ENCODE peak calls at places on chromosomes 6 and 20, in nine cellular contexts. One of them, this sample, is unnamed. For H3K9me3, the result is how much of the 10 kb centered on the place peaks cover.

GRCh38 chr6:37347177-37348145 is 6.3 kb upstream of the RNF8 start:
- DNase-seq in adrenal gland: no peak
- DNase-seq in HCT116: no peak
- DNase-seq in Peyer's patch: no peak
- DNase-seq in stomach: no peak
- DNase-seq in suprapubic skin: no peak
- DNase-seq in tibial nerve: no peak
- DNase-seq in heart left ventricle: no peak
- DNase-seq in A549: no peak
- DNase-seq in this sample: no peak

GRCh38 chr6:150118208-150118607 is 24.6 kb upstream of the PPP1R14C start:
- DNase-seq in adrenal gland: no peak
- DNase-seq in HCT116: no peak
- DNase-seq in Peyer's patch: no peak
- DNase-seq in stomach: no peak
- DNase-seq in suprapubic skin: no peak
- DNase-seq in tibial nerve: no peak
- DNase-seq in heart left ventricle: no peak
- DNase-seq in A549: no peak
- DNase-seq in this sample: no peak

GRCh38 chr20:24987873-24988835 is 4.4 kb downstream of the APMAP start:
- DNase-seq in adrenal gland: no peak
- DNase-seq in HCT116: no peak
- DNase-seq in Peyer's patch: peak
- DNase-seq in stomach: peak
- DNase-seq in suprapubic skin: peak
- DNase-seq in tibial nerve: no peak
- DNase-seq in heart left ventricle: peak
- DNase-seq in A549: no peak
- DNase-seq in this sample: no peak

GRCh38 chr6:4941782-4942672 is 61.8 kb downstream of the RPP40 start:
- DNase-seq in adrenal gland: peak
- DNase-seq in HCT116: peak
- DNase-seq in Peyer's patch: no peak
- DNase-seq in stomach: no peak
- DNase-seq in suprapubic skin: no peak
- DNase-seq in tibial nerve: no peak
- DNase-seq in heart left ventricle: no peak
- DNase-seq in A549: peak
- DNase-seq in this sample: no peak

GRCh38 chr20:38024496-38024895 is 8.8 kb downstream of the TTI1 start:
- DNase-seq in adrenal gland: no peak
- DNase-seq in HCT116: no peak
- DNase-seq in Peyer's patch: no peak
- DNase-seq in stomach: no peak
- DNase-seq in suprapubic skin: no peak
- DNase-seq in tibial nerve: no peak
- DNase-seq in heart left ventricle: no peak
- DNase-seq in A549: no peak
- DNase-seq in this sample: no peak

GRCh38 chr6:78607188-78607587 is 260.2 kb upstream of the IRAK1BP1 start:
- DNase-seq in adrenal gland: no peak
- DNase-seq in HCT116: no peak
- DNase-seq in Peyer's patch: no peak
- DNase-seq in stomach: no peak
- DNase-seq in suprapubic skin: no peak
- DNase-seq in tibial nerve: no peak
- DNase-seq in heart left ventricle: no peak
- DNase-seq in A549: no peak
- DNase-seq in this sample: no peak

GRCh38 chr6:33080127-33081089 is 4.6 kb downstream of the HLA-DPB1 start:
- DNase-seq in adrenal gland: peak
- DNase-seq in HCT116: no peak
- DNase-seq in Peyer's patch: no peak
- DNase-seq in stomach: no peak
- DNase-seq in suprapubic skin: no peak
- DNase-seq in tibial nerve: peak
- DNase-seq in heart left ventricle: peak
- DNase-seq in A549: no peak
- DNase-seq in this sample: peak

GRCh38 chr20:63822276-63822696 is 8.8 kb downstream of the ZBTB46 start:
- DNase-seq in adrenal gland: no peak
- DNase-seq in HCT116: no peak
- DNase-seq in Peyer's patch: no peak
- DNase-seq in stomach: no peak
- DNase-seq in suprapubic skin: no peak
- DNase-seq in tibial nerve: no peak
- DNase-seq in heart left ventricle: no peak
- DNase-seq in A549: no peak
- DNase-seq in this sample: no peak

GRCh38 chr6:47147836-47148344 is 105.8 kb upstream of the ADGRF1 start:
- DNase-seq in adrenal gland: no peak
- DNase-seq in HCT116: no peak
- DNase-seq in Peyer's patch: no peak
- DNase-seq in stomach: no peak
- DNase-seq in suprapubic skin: no peak
- DNase-seq in tibial nerve: no peak
- DNase-seq in heart left ventricle: no peak
- DNase-seq in A549: no peak
- DNase-seq in this sample: no peak

GRCh38 chr20:35695978-35696377 is 3.2 kb downstream of the NFS1 start:
- DNase-seq in adrenal gland: no peak
- DNase-seq in HCT116: no peak
- DNase-seq in Peyer's patch: no peak
- DNase-seq in stomach: no peak
- DNase-seq in suprapubic skin: no peak
- DNase-seq in tibial nerve: no peak
- DNase-seq in heart left ventricle: no peak
- DNase-seq in A549: no peak
- DNase-seq in this sample: no peak

GRCh38 chr6:151317206-151317994 is 74.0 kb downstream of the ZBTB2 start:
- DNase-seq in adrenal gland: no peak
- DNase-seq in HCT116: no peak
- DNase-seq in Peyer's patch: no peak
- DNase-seq in stomach: no peak
- DNase-seq in suprapubic skin: no peak
- DNase-seq in tibial nerve: no peak
- DNase-seq in heart left ventricle: no peak
- DNase-seq in A549: peak
- DNase-seq in this sample: no peak

GRCh38 chr6:30490031-30490876 is 945 bp downstream of the HLA-E start:
- DNase-seq in adrenal gland: peak
- DNase-seq in HCT116: no peak
- DNase-seq in Peyer's patch: peak
- DNase-seq in stomach: peak
- DNase-seq in suprapubic skin: peak
- DNase-seq in tibial nerve: peak
- DNase-seq in heart left ventricle: peak
- DNase-seq in A549: no peak
- DNase-seq in this sample: peak

GRCh38 chr20:50388733-50389436 is 121.3 kb upstream of the PTPN1 start:
- DNase-seq in adrenal gland: no peak
- DNase-seq in HCT116: no peak
- DNase-seq in Peyer's patch: peak
- DNase-seq in stomach: peak
- DNase-seq in suprapubic skin: no peak
- DNase-seq in tibial nerve: no peak
- DNase-seq in heart left ventricle: no peak
- DNase-seq in A549: no peak
- DNase-seq in this sample: no peak

GRCh38 chr20:50391444-50392137 is 118.6 kb upstream of the PTPN1 start:
- DNase-seq in adrenal gland: no peak
- DNase-seq in HCT116: no peak
- DNase-seq in Peyer's patch: no peak
- DNase-seq in stomach: no peak
- DNase-seq in suprapubic skin: no peak
- DNase-seq in tibial nerve: no peak
- DNase-seq in heart left ventricle: no peak
- DNase-seq in A549: no peak
- DNase-seq in this sample: no peak

GRCh38 chr20:50390685-50391443 is 119.3 kb upstream of the PTPN1 start:
- DNase-seq in adrenal gland: no peak
- DNase-seq in HCT116: no peak
- DNase-seq in Peyer's patch: no peak
- DNase-seq in stomach: peak
- DNase-seq in suprapubic skin: no peak
- DNase-seq in tibial nerve: no peak
- DNase-seq in heart left ventricle: no peak
- DNase-seq in A549: no peak
- DNase-seq in this sample: no peak

GRCh38 chr20:50389437-50389807 is 120.8 kb upstream of the PTPN1 start:
- DNase-seq in adrenal gland: peak
- DNase-seq in HCT116: no peak
- DNase-seq in Peyer's patch: no peak
- DNase-seq in stomach: peak
- DNase-seq in suprapubic skin: no peak
- DNase-seq in tibial nerve: no peak
- DNase-seq in heart left ventricle: peak
- DNase-seq in A549: no peak
- DNase-seq in this sample: no peak

DNA sequence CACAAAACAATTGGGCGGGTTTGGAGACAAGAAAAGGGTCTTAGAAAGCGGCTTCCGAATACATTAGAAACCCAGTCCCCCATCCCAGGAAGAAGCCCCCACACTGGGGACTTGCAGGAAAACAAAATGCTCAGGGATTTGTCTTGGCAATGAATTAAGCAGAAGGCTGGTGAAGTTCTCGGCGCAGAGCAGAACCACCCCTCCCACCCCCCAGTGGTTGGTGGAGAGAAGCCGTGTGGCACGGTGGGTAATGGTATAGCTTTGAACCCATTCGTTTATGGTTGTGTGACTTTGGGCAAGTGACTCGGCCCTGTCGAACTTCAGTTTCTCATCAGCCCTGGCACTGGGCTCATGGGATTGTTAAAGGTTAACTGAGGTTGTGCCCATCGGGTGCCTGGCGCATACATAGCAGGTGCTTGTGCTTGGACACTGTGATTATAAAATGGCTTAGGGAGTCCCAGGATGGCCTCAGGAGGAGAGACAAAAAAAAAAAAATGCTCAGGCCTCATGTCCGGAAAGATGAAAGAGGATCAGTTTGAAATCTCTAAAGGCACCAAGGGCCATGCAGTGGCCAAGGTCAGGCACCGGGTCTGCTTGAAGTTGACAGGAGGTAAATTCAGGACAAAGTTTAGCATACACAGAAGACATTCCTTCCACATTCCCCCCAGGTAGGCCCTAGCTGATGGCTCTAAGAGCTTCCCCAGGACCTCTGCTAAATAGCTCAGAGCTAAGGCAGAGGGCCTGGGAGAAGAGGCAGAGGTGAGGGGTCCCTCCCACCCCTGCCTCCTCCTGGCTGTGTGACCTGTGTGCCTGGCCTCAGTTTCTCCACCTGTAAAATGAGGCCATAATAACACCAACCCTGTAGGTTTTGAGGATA is 120.1 kb upstream of the PTPN1 start:
- DNase-seq in adrenal gland: no peak
- DNase-seq in HCT116: no peak
- DNase-seq in Peyer's patch: no peak
- DNase-seq in stomach: no peak
- DNase-seq in suprapubic skin: no peak
- DNase-seq in tibial nerve: no peak
- DNase-seq in heart left ventricle: no peak
- DNase-seq in A549: no peak
- DNase-seq in this sample: no peak
- TF ChIP-seq POLR2A in adrenal gland: no peak
- TF ChIP-seq POLR2A in HCT116: no peak
- TF ChIP-seq POLR2A in Peyer's patch: no peak
- TF ChIP-seq POLR2A in stomach: no peak
- TF ChIP-seq POLR2A in suprapubic skin: no peak
- TF ChIP-seq POLR2A in tibial nerve: no peak
- TF ChIP-seq POLR2A in heart left ventricle: no peak
- TF ChIP-seq POLR2A in A549: no peak
- TF ChIP-seq POLR2A in this sample: no peak

DNA sequence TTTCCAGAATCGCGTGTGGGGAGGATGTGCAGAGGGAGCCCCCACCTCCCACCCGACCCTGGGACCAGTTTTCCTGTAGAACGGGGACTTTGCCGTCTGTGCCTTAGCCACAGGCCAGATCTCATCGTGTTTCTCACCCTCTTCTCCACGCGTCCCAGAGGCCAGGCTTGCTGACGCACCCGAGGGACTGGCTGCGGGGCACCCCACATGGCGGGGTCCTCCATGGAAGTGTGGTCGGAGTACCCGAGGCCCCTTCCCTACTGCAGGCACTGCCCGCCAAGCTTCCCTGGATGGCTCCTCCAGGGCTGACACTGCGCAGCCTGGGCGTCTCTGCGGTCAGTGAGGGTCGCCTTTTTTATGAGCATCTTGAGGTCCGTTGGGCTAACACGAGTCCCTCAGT is 346.5 kb downstream of the CDH4 start:
- DNase-seq in adrenal gland: no peak
- DNase-seq in HCT116: no peak
- DNase-seq in Peyer's patch: no peak
- DNase-seq in stomach: no peak
- DNase-seq in suprapubic skin: no peak
- DNase-seq in tibial nerve: no peak
- DNase-seq in heart left ventricle: no peak
- DNase-seq in A549: no peak
- DNase-seq in this sample: no peak
- H3K9me3 ChIP-seq in adrenal gland: under half
- H3K9me3 ChIP-seq in HCT116: under half
- H3K9me3 ChIP-seq in Peyer's patch: under half
- H3K9me3 ChIP-seq in stomach: under half
- H3K9me3 ChIP-seq in suprapubic skin: under half
- H3K9me3 ChIP-seq in tibial nerve: under half
- H3K9me3 ChIP-seq in heart left ventricle: under half
- H3K9me3 ChIP-seq in A549: under half
- H3K9me3 ChIP-seq in this sample: under half

DNA sequence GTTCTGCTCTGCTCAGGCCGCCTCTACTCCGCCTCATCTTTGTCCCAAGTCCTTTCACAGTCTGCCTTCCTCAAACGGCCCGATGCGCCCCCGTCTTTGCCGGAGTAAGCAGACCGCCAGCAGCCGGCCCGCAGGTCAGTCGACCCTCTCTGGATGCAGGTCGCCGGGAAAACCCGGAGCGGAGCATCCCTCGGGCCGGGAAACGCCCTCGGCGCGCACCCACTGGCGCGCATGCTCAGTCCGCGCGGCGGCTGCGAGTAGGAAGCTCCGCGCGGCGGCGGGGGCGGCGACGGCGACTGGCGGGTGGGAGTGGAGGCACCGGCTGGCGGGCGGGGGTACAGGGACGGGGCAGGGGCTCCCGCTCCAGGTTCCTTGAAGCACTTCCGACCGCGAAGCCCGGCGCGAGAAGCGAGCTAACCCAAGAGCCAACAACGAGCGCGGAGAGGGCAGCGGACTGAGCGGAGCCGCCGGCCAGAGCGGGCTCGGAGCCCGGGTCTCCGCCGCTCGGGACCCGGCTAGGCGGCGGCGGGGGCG is at the start of gene LRRC1:
- DNase-seq in adrenal gland: peak
- DNase-seq in HCT116: peak
- DNase-seq in Peyer's patch: peak
- DNase-seq in stomach: peak
- DNase-seq in suprapubic skin: peak
- DNase-seq in tibial nerve: peak
- DNase-seq in heart left ventricle: peak
- DNase-seq in A549: peak
- DNase-seq in this sample: peak
- TF ChIP-seq POLR2A in adrenal gland: peak
- TF ChIP-seq POLR2A in HCT116: peak
- TF ChIP-seq POLR2A in Peyer's patch: peak
- TF ChIP-seq POLR2A in stomach: no peak
- TF ChIP-seq POLR2A in suprapubic skin: no peak
- TF ChIP-seq POLR2A in tibial nerve: peak
- TF ChIP-seq POLR2A in heart left ventricle: peak
- TF ChIP-seq POLR2A in A549: peak
- TF ChIP-seq POLR2A in this sample: peak

GRCh38 chr6:164528539-164528938 is 780.9 kb downstream of the C6orf118 start:
- DNase-seq in adrenal gland: no peak
- DNase-seq in HCT116: no peak
- DNase-seq in Peyer's patch: no peak
- DNase-seq in stomach: no peak
- DNase-seq in suprapubic skin: no peak
- DNase-seq in tibial nerve: no peak
- DNase-seq in heart left ventricle: no peak
- DNase-seq in A549: no peak
- DNase-seq in this sample: no peak
- H3K9me3 ChIP-seq in adrenal gland: under half
- H3K9me3 ChIP-seq in HCT116: under half
- H3K9me3 ChIP-seq in Peyer's patch: under half
- H3K9me3 ChIP-seq in stomach: under half
- H3K9me3 ChIP-seq in suprapubic skin: under half
- H3K9me3 ChIP-seq in tibial nerve: under half
- H3K9me3 ChIP-seq in heart left ventricle: under half
- H3K9me3 ChIP-seq in A549: under half
- H3K9me3 ChIP-seq in this sample: under half

This sample was measured in prostate gland.